ENCODE peak calls at places on chromosomes 6 and 20, in four cellular contexts. One of them, this sample, is unnamed.

GRCh38 chr6:111952326-111952725 is 79.1 kb upstream of the FYN start:
- DNase-seq in activated CD4-positive, alpha-beta T cell treated with anti-CD3 and anti-CD28 coated beads, Interleukin-2, amount 50 U/mL, for 4 hours: no peak
- DNase-seq in psoas muscle: no peak
- DNase-seq in mesenchymal stem cell: no peak
- DNase-seq in this sample: no peak

GRCh38 chr20:58471161-58471834 is 43.9 kb downstream of the APCDD1L start:
- DNase-seq in activated CD4-positive, alpha-beta T cell treated with anti-CD3 and anti-CD28 coated beads, Interleukin-2, amount 50 U/mL, for 4 hours: no peak
- DNase-seq in psoas muscle: peak
- DNase-seq in mesenchymal stem cell: no peak
- DNase-seq in this sample: no peak

GRCh38 chr6:7587631-7588100 is 2.3 kb upstream of the SNRNP48 start:
- DNase-seq in activated CD4-positive, alpha-beta T cell treated with anti-CD3 and anti-CD28 coated beads, Interleukin-2, amount 50 U/mL, for 4 hours: no peak
- DNase-seq in psoas muscle: no peak
- DNase-seq in mesenchymal stem cell: peak
- DNase-seq in this sample: peak

GRCh38 chr6:102798631-102799030 is 1405.1 kb downstream of the GRIK2 start:
- DNase-seq in activated CD4-positive, alpha-beta T cell treated with anti-CD3 and anti-CD28 coated beads, Interleukin-2, amount 50 U/mL, for 4 hours: no peak
- DNase-seq in psoas muscle: no peak
- DNase-seq in mesenchymal stem cell: peak
- DNase-seq in this sample: peak

GRCh38 chr6:6191476-6191875 is 129.0 kb downstream of the F13A1 start:
- DNase-seq in activated CD4-positive, alpha-beta T cell treated with anti-CD3 and anti-CD28 coated beads, Interleukin-2, amount 50 U/mL, for 4 hours: no peak
- DNase-seq in psoas muscle: no peak
- DNase-seq in mesenchymal stem cell: no peak
- DNase-seq in this sample: no peak

GRCh38 chr6:68368845-68369244 is 266.2 kb upstream of the ADGRB3 start:
- DNase-seq in activated CD4-positive, alpha-beta T cell treated with anti-CD3 and anti-CD28 coated beads, Interleukin-2, amount 50 U/mL, for 4 hours: no peak
- DNase-seq in psoas muscle: no peak
- DNase-seq in mesenchymal stem cell: no peak
- DNase-seq in this sample: no peak

GRCh38 chr6:149545258-149545753 is 537 bp downstream of the PPIL4 start:
- DNase-seq in activated CD4-positive, alpha-beta T cell treated with anti-CD3 and anti-CD28 coated beads, Interleukin-2, amount 50 U/mL, for 4 hours: peak
- DNase-seq in psoas muscle: peak
- DNase-seq in mesenchymal stem cell: peak
- DNase-seq in this sample: peak

GRCh38 chr6:4585682-4586468 is 190.3 kb upstream of the CDYL start:
- DNase-seq in activated CD4-positive, alpha-beta T cell treated with anti-CD3 and anti-CD28 coated beads, Interleukin-2, amount 50 U/mL, for 4 hours: no peak
- DNase-seq in psoas muscle: no peak
- DNase-seq in mesenchymal stem cell: no peak
- DNase-seq in this sample: no peak

GRCh38 chr20:49696594-49696993 is 17.1 kb downstream of the B4GALT5 start:
- DNase-seq in activated CD4-positive, alpha-beta T cell treated with anti-CD3 and anti-CD28 coated beads, Interleukin-2, amount 50 U/mL, for 4 hours: no peak
- DNase-seq in psoas muscle: no peak
- DNase-seq in mesenchymal stem cell: no peak
- DNase-seq in this sample: no peak

GRCh38 chr6:17394192-17394611 is 807 bp downstream of the CAP2 start:
- DNase-seq in activated CD4-positive, alpha-beta T cell treated with anti-CD3 and anti-CD28 coated beads, Interleukin-2, amount 50 U/mL, for 4 hours: no peak
- DNase-seq in psoas muscle: peak
- DNase-seq in mesenchymal stem cell: peak
- DNase-seq in this sample: peak

GRCh38 chr20:3815703-3816315 is 4.5 kb upstream of the AP5S1 start:
- DNase-seq in activated CD4-positive, alpha-beta T cell treated with anti-CD3 and anti-CD28 coated beads, Interleukin-2, amount 50 U/mL, for 4 hours: no peak
- DNase-seq in psoas muscle: no peak
- DNase-seq in mesenchymal stem cell: no peak
- DNase-seq in this sample: no peak

GRCh38 chr6:5398530-5398929 is 137.2 kb downstream of the FARS2 start:
- DNase-seq in activated CD4-positive, alpha-beta T cell treated with anti-CD3 and anti-CD28 coated beads, Interleukin-2, amount 50 U/mL, for 4 hours: no peak
- DNase-seq in psoas muscle: no peak
- DNase-seq in mesenchymal stem cell: peak
- DNase-seq in this sample: peak

GRCh38 chr6:89984926-89985743 is 90.9 kb downstream of the GJA10 start:
- DNase-seq in activated CD4-positive, alpha-beta T cell treated with anti-CD3 and anti-CD28 coated beads, Interleukin-2, amount 50 U/mL, for 4 hours: no peak
- DNase-seq in psoas muscle: peak
- DNase-seq in mesenchymal stem cell: peak
- DNase-seq in this sample: peak

GRCh38 chr6:113584767-113585166 is 272.4 kb upstream of the MARCKS start:
- DNase-seq in activated CD4-positive, alpha-beta T cell treated with anti-CD3 and anti-CD28 coated beads, Interleukin-2, amount 50 U/mL, for 4 hours: no peak
- DNase-seq in psoas muscle: no peak
- DNase-seq in mesenchymal stem cell: peak
- DNase-seq in this sample: no peak

GRCh38 chr6:5968817-5969726 is 37.7 kb downstream of the NRN1 start:
- DNase-seq in activated CD4-positive, alpha-beta T cell treated with anti-CD3 and anti-CD28 coated beads, Interleukin-2, amount 50 U/mL, for 4 hours: no peak
- DNase-seq in psoas muscle: peak
- DNase-seq in mesenchymal stem cell: no peak
- DNase-seq in this sample: no peak

GRCh38 chr20:45254867-45255266 is 503 bp upstream of the SLPI start:
- DNase-seq in activated CD4-positive, alpha-beta T cell treated with anti-CD3 and anti-CD28 coated beads, Interleukin-2, amount 50 U/mL, for 4 hours: no peak
- DNase-seq in psoas muscle: no peak
- DNase-seq in mesenchymal stem cell: peak
- DNase-seq in this sample: peak

GRCh38 chr6:144566868-144567615 is 281.9 kb downstream of the UTRN start:
- DNase-seq in activated CD4-positive, alpha-beta T cell treated with anti-CD3 and anti-CD28 coated beads, Interleukin-2, amount 50 U/mL, for 4 hours: no peak
- DNase-seq in psoas muscle: no peak
- DNase-seq in mesenchymal stem cell: peak
- DNase-seq in this sample: peak

GRCh38 chr20:14343658-14344057 is 6.2 kb upstream of the FLRT3 start:
- DNase-seq in activated CD4-positive, alpha-beta T cell treated with anti-CD3 and anti-CD28 coated beads, Interleukin-2, amount 50 U/mL, for 4 hours: no peak
- DNase-seq in psoas muscle: no peak
- DNase-seq in mesenchymal stem cell: no peak
- DNase-seq in this sample: no peak

GRCh38 chr6:93136111-93136510 is 283.2 kb downstream of the EPHA7 start:
- DNase-seq in activated CD4-positive, alpha-beta T cell treated with anti-CD3 and anti-CD28 coated beads, Interleukin-2, amount 50 U/mL, for 4 hours: no peak
- DNase-seq in psoas muscle: no peak
- DNase-seq in mesenchymal stem cell: no peak
- DNase-seq in this sample: no peak

GRCh38 chr6:154705471-154706113 is 27.6 kb upstream of the SCAF8 start:
- DNase-seq in activated CD4-positive, alpha-beta T cell treated with anti-CD3 and anti-CD28 coated beads, Interleukin-2, amount 50 U/mL, for 4 hours: no peak
- DNase-seq in psoas muscle: no peak
- DNase-seq in mesenchymal stem cell: no peak
- DNase-seq in this sample: no peak

GRCh38 chr6:162671580-162672165 is 55.9 kb downstream of the PRKN start:
- DNase-seq in activated CD4-positive, alpha-beta T cell treated with anti-CD3 and anti-CD28 coated beads, Interleukin-2, amount 50 U/mL, for 4 hours: no peak
- DNase-seq in psoas muscle: no peak
- DNase-seq in mesenchymal stem cell: no peak
- DNase-seq in this sample: no peak

GRCh38 chr6:161066511-161066910 is 74.9 kb downstream of the MAP3K4 start:
- DNase-seq in activated CD4-positive, alpha-beta T cell treated with anti-CD3 and anti-CD28 coated beads, Interleukin-2, amount 50 U/mL, for 4 hours: no peak
- DNase-seq in psoas muscle: no peak
- DNase-seq in mesenchymal stem cell: no peak
- DNase-seq in this sample: no peak

GRCh38 chr6:27667651-27668441 is 194.9 kb upstream of the ZNF184 start:
- DNase-seq in activated CD4-positive, alpha-beta T cell treated with anti-CD3 and anti-CD28 coated beads, Interleukin-2, amount 50 U/mL, for 4 hours: no peak
- DNase-seq in psoas muscle: no peak
- DNase-seq in mesenchymal stem cell: peak
- DNase-seq in this sample: peak

GRCh38 chr6:19836799-19837510 is at the start of gene ID4:
- DNase-seq in activated CD4-positive, alpha-beta T cell treated with anti-CD3 and anti-CD28 coated beads, Interleukin-2, amount 50 U/mL, for 4 hours: no peak
- DNase-seq in psoas muscle: peak
- DNase-seq in mesenchymal stem cell: peak
- DNase-seq in this sample: peak

GRCh38 chr20:45051497-45052060 is 49.3 kb downstream of the KCNS1 start:
- DNase-seq in activated CD4-positive, alpha-beta T cell treated with anti-CD3 and anti-CD28 coated beads, Interleukin-2, amount 50 U/mL, for 4 hours: no peak
- DNase-seq in psoas muscle: no peak
- DNase-seq in mesenchymal stem cell: no peak
- DNase-seq in this sample: no peak

GRCh38 chr20:58605292-58606065 is 45.6 kb upstream of the STX16 start:
- DNase-seq in activated CD4-positive, alpha-beta T cell treated with anti-CD3 and anti-CD28 coated beads, Interleukin-2, amount 50 U/mL, for 4 hours: no peak
- DNase-seq in psoas muscle: peak
- DNase-seq in mesenchymal stem cell: no peak
- DNase-seq in this sample: no peak

GRCh38 chr6:23307516-23307915 is 738.1 kb downstream of the HDGFL1 start:
- DNase-seq in activated CD4-positive, alpha-beta T cell treated with anti-CD3 and anti-CD28 coated beads, Interleukin-2, amount 50 U/mL, for 4 hours: no peak
- DNase-seq in psoas muscle: no peak
- DNase-seq in mesenchymal stem cell: no peak
- DNase-seq in this sample: no peak

GRCh38 chr6:43667245-43668150 is 20.1 kb downstream of the MRPS18A start:
- DNase-seq in activated CD4-positive, alpha-beta T cell treated with anti-CD3 and anti-CD28 coated beads, Interleukin-2, amount 50 U/mL, for 4 hours: peak
- DNase-seq in psoas muscle: peak
- DNase-seq in mesenchymal stem cell: peak
- DNase-seq in this sample: peak

GRCh38 chr6:2529217-2529719 is 221.5 kb downstream of the MYLK4 start:
- DNase-seq in activated CD4-positive, alpha-beta T cell treated with anti-CD3 and anti-CD28 coated beads, Interleukin-2, amount 50 U/mL, for 4 hours: no peak
- DNase-seq in psoas muscle: no peak
- DNase-seq in mesenchymal stem cell: no peak
- DNase-seq in this sample: no peak

This sample was measured in amniotic epithelial cell.